ENCODE peak calls at places on chromosomes 6 and 20, in four cellular contexts. One of them, this sample, is unnamed.

GRCh38 chr6:109687271-109687721 is 3.7 kb downstream of the AK9 start:
- DNase-seq in H9: no peak
- DNase-seq in IMR-90: peak; percentile 96
- DNase-seq in mesendoderm: no peak
- DNase-seq in this sample: peak; percentile 69

GRCh38 chr6:164010446-164011071 is 596.0 kb downstream of the QKI start:
- DNase-seq in H9: no peak
- DNase-seq in IMR-90: no peak
- DNase-seq in mesendoderm: no peak
- DNase-seq in this sample: no peak

GRCh38 chr6:142702501-142703460 is 242.2 kb downstream of the HIVEP2 start:
- DNase-seq in H9: no peak
- DNase-seq in IMR-90: no peak
- DNase-seq in mesendoderm: peak; percentile 47
- DNase-seq in this sample: no peak

GRCh38 chr6:31493875-31494694 is 3.9 kb upstream of the MICB start:
- DNase-seq in H9: peak; percentile 88
- DNase-seq in IMR-90: peak; percentile 70
- DNase-seq in mesendoderm: peak; percentile 94
- DNase-seq in this sample: peak; percentile 84

GRCh38 chr6:10248378-10248843 is 166.5 kb downstream of the TFAP2A start:
- DNase-seq in H9: peak; percentile 30
- DNase-seq in IMR-90: peak; percentile 2
- DNase-seq in mesendoderm: peak; percentile 67
- DNase-seq in this sample: no peak

GRCh38 chr20:4775322-4776078 is 53.8 kb downstream of the PRND start:
- DNase-seq in H9: no peak
- DNase-seq in IMR-90: no peak
- DNase-seq in mesendoderm: no peak
- DNase-seq in this sample: no peak

GRCh38 chr6:11685411-11686093 is 93.1 kb downstream of the ADTRP start:
- DNase-seq in H9: no peak
- DNase-seq in IMR-90: peak; percentile 64
- DNase-seq in mesendoderm: peak; percentile 94
- DNase-seq in this sample: peak; percentile 58

GRCh38 chr6:134178230-134179044 is 126.0 kb upstream of the SLC2A12 start:
- DNase-seq in H9: peak; percentile 92
- DNase-seq in IMR-90: peak; percentile 96
- DNase-seq in mesendoderm: peak; percentile 98
- DNase-seq in this sample: peak; percentile 95

GRCh38 chr6:28485482-28485881 is 30.1 kb downstream of the GPX6 start:
- DNase-seq in H9: no peak
- DNase-seq in IMR-90: no peak
- DNase-seq in mesendoderm: no peak
- DNase-seq in this sample: no peak

GRCh38 chr6:110415297-110415916 is at the start of gene DDO:
- DNase-seq in H9: no peak
- DNase-seq in IMR-90: peak; percentile 22
- DNase-seq in mesendoderm: no peak
- DNase-seq in this sample: peak; percentile 14

DNA sequence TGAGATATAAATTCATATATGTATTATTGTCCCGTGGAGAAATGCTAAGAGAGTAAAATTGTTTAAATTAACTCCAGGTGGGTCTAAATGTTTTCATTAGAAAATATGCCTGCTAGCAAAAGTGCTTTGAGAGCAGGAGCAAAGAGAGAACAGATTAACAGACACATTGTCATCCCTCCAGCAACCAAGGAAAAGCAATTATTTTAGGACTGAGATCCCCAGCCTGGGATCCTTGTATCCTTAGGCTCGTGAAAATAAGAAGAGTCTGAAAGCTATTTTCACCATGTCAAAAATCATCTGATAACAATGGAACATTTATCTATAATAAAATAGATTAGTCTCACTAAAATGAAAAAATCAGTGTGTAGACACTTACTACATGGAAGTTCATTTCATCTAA is 11.5 kb upstream of the MRS2 start:
- DNase-seq in H9: no peak
- DNase-seq in IMR-90: no peak
- DNase-seq in mesendoderm: no peak
- DNase-seq in this sample: no peak
- H2BK120ac ChIP-seq in H9: no peak overlapping the region
- H2BK120ac ChIP-seq in IMR-90: no peak overlapping the region
- H2BK120ac ChIP-seq in mesendoderm: no peak overlapping the region
- H2BK120ac ChIP-seq in this sample: no peak overlapping the region

GRCh38 chr20:20393207-20393606 is 25.3 kb downstream of the INSM1 start:
- DNase-seq in H9: no peak
- DNase-seq in IMR-90: peak; percentile 89
- DNase-seq in mesendoderm: no peak
- DNase-seq in this sample: peak; percentile 57

GRCh38 chr20:20395856-20396600 is 28.1 kb downstream of the INSM1 start:
- DNase-seq in H9: peak; percentile 46
- DNase-seq in IMR-90: no peak
- DNase-seq in mesendoderm: no peak
- DNase-seq in this sample: no peak

GRCh38 chr20:20396794-20397193 is 28.9 kb downstream of the INSM1 start:
- DNase-seq in H9: no peak
- DNase-seq in IMR-90: no peak
- DNase-seq in mesendoderm: no peak
- DNase-seq in this sample: no peak

GRCh38 chr20:20393770-20394169 is 25.9 kb downstream of the INSM1 start:
- DNase-seq in H9: no peak
- DNase-seq in IMR-90: peak; percentile 31
- DNase-seq in mesendoderm: no peak
- DNase-seq in this sample: peak; percentile 29

GRCh38 chr20:20395087-20395486 is 27.2 kb downstream of the INSM1 start:
- DNase-seq in H9: no peak
- DNase-seq in IMR-90: no peak
- DNase-seq in mesendoderm: no peak
- DNase-seq in this sample: no peak
- H3K18ac ChIP-seq in H9: no peak overlapping the region
- H3K18ac ChIP-seq in IMR-90: no peak overlapping the region
- H3K18ac ChIP-seq in mesendoderm: no peak overlapping the region
- H3K18ac ChIP-seq in this sample: no peak overlapping the region

GRCh38 chr6:75947935-75948334 is 124.5 kb downstream of the IMPG1 start:
- DNase-seq in H9: no peak
- DNase-seq in IMR-90: no peak
- DNase-seq in mesendoderm: no peak
- DNase-seq in this sample: no peak
- H2BK120ac ChIP-seq in H9: no peak overlapping the region
- H2BK120ac ChIP-seq in IMR-90: no peak overlapping the region
- H2BK120ac ChIP-seq in mesendoderm: no peak overlapping the region
- H2BK120ac ChIP-seq in this sample: no peak overlapping the region

GRCh38 chr6:26561533-26562466 is 23.6 kb downstream of the HMGN4 start:
- DNase-seq in H9: no peak
- DNase-seq in IMR-90: no peak
- DNase-seq in mesendoderm: no peak
- DNase-seq in this sample: no peak
- H3K18ac ChIP-seq in H9: no peak overlapping the region
- H3K18ac ChIP-seq in IMR-90: no peak overlapping the region
- H3K18ac ChIP-seq in mesendoderm: no peak overlapping the region
- H3K18ac ChIP-seq in this sample: no peak overlapping the region

GRCh38 chr6:13360671-13361540 is 32.6 kb upstream of the TBC1D7 start:
- DNase-seq in H9: no peak
- DNase-seq in IMR-90: no peak
- DNase-seq in mesendoderm: peak; percentile 54
- DNase-seq in this sample: no peak

GRCh38 chr6:13359287-13359686 is 30.9 kb upstream of the TBC1D7 start:
- DNase-seq in H9: no peak
- DNase-seq in IMR-90: no peak
- DNase-seq in mesendoderm: no peak
- DNase-seq in this sample: no peak

GRCh38 chr6:13365320-13365719 is 37.0 kb upstream of the TBC1D7 start:
- DNase-seq in H9: no peak
- DNase-seq in IMR-90: no peak
- DNase-seq in mesendoderm: no peak
- DNase-seq in this sample: no peak

GRCh38 chr6:13364842-13365241 is 36.5 kb upstream of the TBC1D7 start:
- DNase-seq in H9: no peak
- DNase-seq in IMR-90: no peak
- DNase-seq in mesendoderm: no peak
- DNase-seq in this sample: no peak

GRCh38 chr6:13362432-13362831 is 34.1 kb upstream of the TBC1D7 start:
- DNase-seq in H9: no peak
- DNase-seq in IMR-90: peak; percentile 92
- DNase-seq in mesendoderm: no peak
- DNase-seq in this sample: peak; percentile 3
- H2BK120ac ChIP-seq in H9: no peak overlapping the region
- H2BK120ac ChIP-seq in IMR-90: peak overlapping the region; percentile 85
- H2BK120ac ChIP-seq in mesendoderm: no peak overlapping the region
- H2BK120ac ChIP-seq in this sample: no peak overlapping the region